ENCODE peak calls at places on chromosomes 5 and 9, in five cellular contexts. A is OCI-LY7; R is kidney; O is adrenal gland; I is CD8-positive, alpha-beta T cell. Y is an unnamed sample.

GRCh38 chr5:167897371-167897770 is 394.1 kb upstream of the WWC1 start:
- DNase-seq in A (no peak), R (no peak), O (no peak), I (no peak), Y (no peak)

GRCh38 chr5:168198359-168198758 is 93.1 kb upstream of the WWC1 start:
- DNase-seq in A (no peak), R (no peak), O (no peak), I (no peak), Y (no peak)

GRCh38 chr9:90167920-90168319 is 474.7 kb downstream of the DIRAS2 start:
- DNase-seq in A (no peak), R (no peak), O (no peak), I (no peak), Y (no peak)

GRCh38 chr5:74953961-74954720 is 88.0 kb upstream of the FAM169A start:
- DNase-seq in A (no peak), R (no peak), O (no peak), I (no peak), Y (peak; percentile 55)

GRCh38 chr5:172156541-172156994 is 31.5 kb downstream of the STK10 start:
- DNase-seq in A (no peak), R (no peak), O (peak; percentile 64), I (no peak), Y (peak; percentile 54)

GRCh38 chr5:73201547-73202513 is 28.8 kb downstream of the TMEM174 start:
- DNase-seq in A (peak; percentile 71), R (peak; percentile 95), O (peak; percentile 83), I (peak; percentile 68), Y (peak; percentile 77)

GRCh38 chr5:446864-447263 is 3.9 kb downstream of the EXOC3 start:
- DNase-seq in A (peak; percentile 68), R (no peak), O (peak; percentile 15), I (no peak), Y (peak; percentile 63)

GRCh38 chr5:178123094-178123986 is 7.5 kb upstream of the RMND5B start:
- DNase-seq in A (no peak), R (no peak), O (no peak), I (no peak), Y (no peak)

GRCh38 chr5:79793304-79793703 is 103.7 kb downstream of the CMYA5 start:
- DNase-seq in A (no peak), R (no peak), O (no peak), I (no peak), Y (no peak)

GRCh38 chr5:73625314-73625904 is 587 bp upstream of the ARHGEF28 start:
- DNase-seq in A (no peak), R (no peak), O (no peak), I (no peak), Y (peak; percentile 52)

GRCh38 chr9:129857207-129857606 is 21.9 kb downstream of the USP20 start:
- DNase-seq in A (no peak), R (peak; percentile 27), O (no peak), I (no peak), Y (no peak)

GRCh38 chr9:81632599-81632998 is 56.7 kb downstream of the TLE1 start:
- DNase-seq in A (no peak), R (no peak), O (no peak), I (no peak), Y (peak; percentile 86)

GRCh38 chr5:67770431-67771025 is 445.0 kb upstream of the PIK3R1 start:
- DNase-seq in A (no peak), R (no peak), O (no peak), I (no peak), Y (peak; percentile 12)

GRCh38 chr5:128574041-128574440 is 36.0 kb upstream of the FBN2 start:
- DNase-seq in A (no peak), R (no peak), O (no peak), I (no peak), Y (peak; percentile 50)

GRCh38 chr5:168184103-168184502 is 107.3 kb upstream of the WWC1 start:
- DNase-seq in A (no peak), R (no peak), O (no peak), I (no peak), Y (no peak)

GRCh38 chr5:167565555-167565954 is 725.9 kb upstream of the WWC1 start:
- DNase-seq in A (no peak), R (no peak), O (no peak), I (no peak), Y (peak; percentile 26)

GRCh38 chr9:138104251-138105122 is 226.9 kb downstream of the CACNA1B start:
- DNase-seq in A (no peak), R (peak; percentile 35), O (no peak), I (no peak), Y (no peak)

GRCh38 chr9:128344931-128345605 is 4.7 kb downstream of the SLC27A4 start:
- DNase-seq in A (no peak), R (no peak), O (no peak), I (no peak), Y (no peak)

GRCh38 chr5:102719886-102720285 is 35.2 kb upstream of the PAM start:
- DNase-seq in A (no peak), R (no peak), O (no peak), I (no peak), Y (no peak)

GRCh38 chr9:136539427-136540412 is 6.1 kb downstream of the NOTCH1 start:
- DNase-seq in A (peak; percentile 94), R (peak; percentile 99), O (peak; percentile 86), I (peak; percentile 86), Y (peak; percentile 87)

GRCh38 chr9:136206602-136207333 is 1.8 kb upstream of the LHX3 start:
- DNase-seq in A (no peak), R (no peak), O (no peak), I (no peak), Y (no peak)

GRCh38 chr5:127419007-127419406 is 98.4 kb upstream of the PRRC1 start:
- DNase-seq in A (no peak), R (no peak), O (no peak), I (no peak), Y (no peak)
- TF ChIP-seq CTCF in A (no peak), R (no peak), O (no peak), I (no peak), Y (no peak)

DNA sequence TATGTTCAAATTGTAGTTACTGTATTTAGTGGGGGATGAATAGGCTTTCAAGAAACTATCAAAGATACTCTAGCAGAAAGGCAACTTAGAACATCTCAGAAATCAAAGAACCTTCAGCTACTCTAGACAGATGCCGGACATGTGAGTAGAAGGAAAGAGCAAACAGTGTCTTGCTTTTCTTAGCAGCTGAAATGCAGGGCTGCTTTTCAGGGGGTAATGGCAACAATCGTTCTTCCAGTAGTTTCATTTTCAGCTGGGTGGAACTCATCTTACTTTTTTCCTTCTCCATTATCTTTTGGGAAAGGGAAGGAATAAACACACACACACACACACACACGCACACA is 281.6 kb downstream of the CRB2 start:
- DNase-seq in A (no peak), R (no peak), O (no peak), I (no peak), Y (peak; percentile 8)
- H3K4me3 ChIP-seq in A (no peak overlapping the region), R (peak overlapping the region; percentile 53), O (peak overlapping the region; percentile 7), I (peak overlapping the region; percentile 22), Y (no peak overlapping the region)

GRCh38 chr9:113636165-113636564 is 172.6 kb downstream of the RGS3 start:
- DNase-seq in A (no peak), R (no peak), O (no peak), I (no peak), Y (no peak)
- TF ChIP-seq CTCF in A (no peak), R (no peak), O (no peak), I (no peak), Y (no peak)

DNA sequence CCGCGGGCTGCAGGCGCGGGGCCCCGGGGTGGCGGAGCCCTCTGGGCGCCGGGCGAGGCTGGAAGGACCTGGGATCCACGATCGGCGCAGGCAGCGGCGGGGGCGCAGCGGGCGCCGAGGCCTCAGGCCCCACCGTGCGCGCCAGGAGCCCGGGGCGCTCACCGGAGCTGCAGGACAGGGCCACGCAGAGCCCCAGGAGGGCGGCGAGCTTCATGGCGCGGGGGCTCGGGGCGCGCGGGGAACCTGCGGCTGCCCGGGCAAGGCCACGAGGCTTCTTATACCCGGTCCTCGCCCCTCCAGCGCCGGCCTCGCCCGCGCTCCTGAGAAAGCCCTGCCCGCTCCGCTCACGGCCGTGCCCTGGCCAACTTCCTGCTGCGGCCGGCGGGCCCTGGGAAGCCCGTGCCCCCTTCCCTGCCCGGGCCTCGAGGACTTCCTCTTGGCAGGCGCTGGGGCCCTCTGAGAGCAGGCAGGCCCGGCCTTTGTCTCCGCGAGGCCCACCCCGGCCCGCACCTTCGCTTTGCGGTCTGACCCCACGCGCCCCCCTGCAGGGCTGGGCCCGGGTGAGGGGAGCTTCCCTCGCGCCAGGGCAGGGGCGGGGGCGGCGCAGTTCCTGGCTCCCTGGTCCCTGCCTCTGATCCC is at the start of gene SCGB3A1:
- DNase-seq in A (no peak), R (peak; percentile 79), O (peak; percentile 27), I (no peak), Y (no peak)
- H3K4me3 ChIP-seq in A (no peak within 1 kb of the TSS), R (no peak within 1 kb of the TSS), O (peak within 1 kb of the TSS; percentile 29), I (peak within 1 kb of the TSS; percentile 30), Y (no peak within 1 kb of the TSS)

DNA sequence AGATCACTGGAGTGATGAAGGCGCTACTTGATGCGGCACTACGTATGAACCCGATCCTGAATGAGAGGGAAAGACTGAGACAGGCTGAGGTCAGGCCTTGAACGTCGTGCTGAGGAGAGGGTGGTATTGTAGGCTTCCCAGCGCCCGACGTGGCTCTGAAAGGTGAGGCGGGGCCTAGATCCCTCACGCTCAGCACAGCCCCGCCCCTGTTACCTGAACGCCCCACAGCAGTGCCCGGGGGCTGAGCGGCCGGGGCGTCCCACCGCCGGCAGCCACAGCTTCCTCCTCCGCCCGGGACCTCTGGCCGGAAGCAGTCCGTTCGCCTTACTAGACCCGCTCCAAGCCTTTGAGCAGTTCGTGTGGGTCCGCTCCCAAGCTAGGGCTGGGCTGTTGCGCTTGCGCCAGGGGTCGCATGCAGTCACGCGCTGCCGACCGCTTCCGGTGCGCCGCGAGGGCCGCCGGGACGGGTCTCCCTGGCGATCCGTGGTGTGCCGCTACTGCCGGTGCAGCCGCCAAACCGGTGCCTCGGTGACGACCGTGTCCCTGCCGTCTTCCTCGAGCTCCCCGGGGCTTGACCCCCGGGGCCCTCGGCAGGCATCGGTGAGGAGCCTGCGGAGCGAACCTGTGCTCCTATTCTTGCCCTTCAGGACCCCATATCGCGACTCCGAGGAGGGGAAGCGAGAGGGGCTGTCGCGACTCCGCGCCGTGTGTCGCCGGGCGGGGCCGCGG is at the start of the genes HMGXB3 and TIGD6:
- DNase-seq in A (peak; percentile 96), R (peak; percentile 98), O (peak; percentile 95), I (peak; percentile 77), Y (peak; percentile 96)
- TF ChIP-seq CTCF in A (no peak), R (no peak), O (no peak), I (no peak), Y (no peak)

GRCh38 chr5:124748687-124749594 is 2.5 kb upstream of the ZNF608 start:
- DNase-seq in A (peak; percentile 96), R (peak; percentile 75), O (peak; percentile 83), I (no peak), Y (peak; percentile 94)
- H3K4me3 ChIP-seq in A (peak overlapping the region; percentile 85), R (peak overlapping the region; percentile 91), O (peak overlapping the region; percentile 73), I (no peak overlapping the region), Y (peak overlapping the region; percentile 64)

Y was measured in cardiac fibroblast.